ENCODE peak calls at places on chromosomes 5 and 9, in four cellular contexts. C, B, F and Z are unnamed samples.

GRCh38 chr5:127804886-127805426 is 101.8 kb downstream of the CCDC192 start:
- DNase-seq in C (no peak), B (no peak), F (no peak), Z (no peak)

GRCh38 chr9:114790521-114790920 is 15.3 kb downstream of the TNFSF15 start:
- DNase-seq in F (no peak), B (no peak), C (no peak), Z (no peak)

GRCh38 chr5:179606910-179607448 is 16.5 kb downstream of the HNRNPH1 start:
- DNase-seq in B (peak; percentile 44), F (no peak), C (no peak), Z (no peak)

GRCh38 chr9:75228893-75229292 is 140.6 kb downstream of the OSTF1 start:
- DNase-seq in B (no peak), F (no peak), C (no peak), Z (no peak)

GRCh38 chr9:134912126-134912840 is 5.4 kb downstream of the FCN1 start:
- DNase-seq in C (no peak), B (peak; percentile 34), F (no peak), Z (no peak)

GRCh38 chr5:118174671-118175070 is 813.7 kb downstream of the DTWD2 start:
- DNase-seq in C (no peak), B (no peak), F (no peak), Z (no peak)

GRCh38 chr9:116008278-116008677 is 145.3 kb upstream of the PAPPA start:
- DNase-seq in C (no peak), B (no peak), F (no peak), Z (no peak)

GRCh38 chr5:170791325-170791954 is 7.9 kb downstream of the GABRP start:
- DNase-seq in F (peak; percentile 36), C (no peak), B (no peak), Z (no peak)

GRCh38 chr5:147332643-147333042 is 97.8 kb downstream of the STK32A start:
- DNase-seq in F (no peak), B (no peak), C (no peak), Z (no peak)

GRCh38 chr5:172840778-172841154 is 6.7 kb downstream of the ERGIC1 start:
- DNase-seq in C (no peak), B (no peak), F (no peak), Z (no peak)

GRCh38 chr9:127232833-127233549 is 31.6 kb upstream of the GARNL3 start:
- DNase-seq in F (no peak), C (no peak), B (no peak), Z (no peak)

GRCh38 chr5:39570418-39571027 is 145.7 kb upstream of the DAB2 start:
- DNase-seq in B (no peak), F (peak; percentile 80), C (peak; percentile 35), Z (no peak)

GRCh38 chr9:84315278-84315877 is 25.2 kb downstream of the SLC28A3 start:
- DNase-seq in B (peak; percentile 77), F (peak; percentile 66), C (peak; percentile 57), Z (peak; percentile 32)

GRCh38 chr5:96067902-96068614 is 106.4 kb upstream of the ELL2 start:
- DNase-seq in C (peak; percentile 11), B (no peak), F (peak; percentile 90), Z (no peak)

GRCh38 chr9:134059661-134060395 is 8.0 kb downstream of the BRD3 start:
- DNase-seq in C (peak; percentile 42), B (peak; percentile 62), F (no peak), Z (no peak)

GRCh38 chr9:91178281-91179236 is 183.2 kb downstream of the AUH start:
- DNase-seq in B (no peak), F (no peak), C (no peak), Z (no peak)

GRCh38 chr5:172478256-172478655 is 23.9 kb upstream of the SH3PXD2B start:
- DNase-seq in C (no peak), B (no peak), F (peak; percentile 51), Z (no peak)

GRCh38 chr9:136463578-136463977 is 19.3 kb downstream of the SEC16A start:
- DNase-seq in B (no peak), C (no peak), F (no peak), Z (no peak)